ENCODE peak calls at places on chromosomes 2 and 18, in six cellular contexts. P, A, Q, F, U and W are unnamed samples.

GRCh38 chr2:27379840-27380625 is 501 bp downstream of the ZNF513 start:
- DNase-seq in A (no peak), F (no peak), Q (no peak), U (peak; percentile 81), P (peak; percentile 34), W (no peak)

GRCh38 chr18:61322265-61322873 is 10.9 kb upstream of the CDH20 start:
- DNase-seq in F (peak; percentile 92), U (peak; percentile 42), Q (peak; percentile 27), A (no peak), P (peak; percentile 29), W (peak; percentile 39)

GRCh38 chr2:128320609-128321420 is 2.1 kb upstream of the HS6ST1 start:
- DNase-seq in A (no peak), Q (no peak), F (no peak), U (no peak), P (no peak), W (no peak)

GRCh38 chr2:73457982-73458381 is 72.3 kb downstream of the ALMS1 start:
- DNase-seq in A (no peak), U (no peak), P (no peak), Q (no peak), F (no peak), W (no peak)

GRCh38 chr18:46756559-46757201 is at the start of gene ST8SIA5:
- DNase-seq in Q (no peak), U (no peak), P (no peak), F (peak; percentile 88), A (no peak), W (no peak)

GRCh38 chr2:14712091-14712490 is 79.6 kb downstream of the LRATD1 start:
- DNase-seq in F (no peak), Q (no peak), U (no peak), A (no peak), P (no peak), W (no peak)

GRCh38 chr2:176675557-176676256 is 406.5 kb downstream of the MTX2 start:
- DNase-seq in F (no peak), P (no peak), Q (no peak), A (no peak), U (no peak), W (no peak)

GRCh38 chr18:49663755-49664085 is 101.9 kb downstream of the LIPG start:
- DNase-seq in A (no peak), F (no peak), U (no peak), P (no peak), Q (no peak), W (no peak)

GRCh38 chr18:51330148-51330547 is 132.7 kb upstream of the MEX3C start:
- DNase-seq in F (no peak), U (no peak), P (no peak), A (no peak), Q (no peak), W (no peak)

GRCh38 chr18:36083729-36084128 is 16.4 kb upstream of the RPRD1A start:
- DNase-seq in Q (no peak), P (no peak), A (no peak), F (no peak), U (no peak), W (no peak)

GRCh38 chr2:54569745-54570296 is 113.7 kb downstream of the SPTBN1 start:
- DNase-seq in A (peak; percentile 84), U (no peak), F (no peak), Q (no peak), P (no peak), W (no peak)

GRCh38 chr2:121505005-121505404 is 25.7 kb upstream of the RNU4ATAC start:
- DNase-seq in P (no peak), F (no peak), A (no peak), U (no peak), Q (no peak), W (no peak)

GRCh38 chr2:219645631-219646527 is 18.4 kb downstream of the SLC4A3 start:
- DNase-seq in F (peak; percentile 46), P (no peak), A (no peak), U (peak; percentile 37), Q (peak; percentile 65), W (peak; percentile 56)

GRCh38 chr18:22585821-22586220 is 168.1 kb upstream of the CTAGE1 start:
- DNase-seq in P (no peak), A (no peak), F (no peak), U (no peak), Q (no peak), W (no peak)

GRCh38 chr18:59123588-59124369 is 15.9 kb upstream of the SEC11C start:
- DNase-seq in F (no peak), P (no peak), Q (no peak), A (no peak), U (no peak), W (no peak)

GRCh38 chr2:184596819-184597411 is 1.4 kb upstream of the ZNF804A start:
- DNase-seq in P (no peak), F (no peak), U (peak; percentile 59), A (no peak), Q (peak; percentile 27), W (no peak)

GRCh38 chr2:203501870-203502269 is 33.2 kb downstream of the RAPH1 start:
- DNase-seq in Q (no peak), A (no peak), U (no peak), P (no peak), F (no peak), W (no peak)

GRCh38 chr2:19949071-19949470 is 40.8 kb downstream of the WDR35 start:
- DNase-seq in P (no peak), U (no peak), Q (no peak), F (no peak), A (no peak), W (no peak)

GRCh38 chr2:152693033-152693432 is 24.2 kb downstream of the PRPF40A start:
- DNase-seq in P (no peak), F (no peak), A (peak; percentile 30), U (no peak), Q (no peak), W (no peak)

GRCh38 chr2:152696476-152696875 is 20.8 kb downstream of the PRPF40A start:
- DNase-seq in F (no peak), A (no peak), U (no peak), Q (no peak), P (no peak), W (no peak)

GRCh38 chr2:152695763-152696162 is 21.5 kb downstream of the PRPF40A start:
- DNase-seq in P (no peak), Q (no peak), U (no peak), A (no peak), F (no peak), W (no peak)

DNA sequence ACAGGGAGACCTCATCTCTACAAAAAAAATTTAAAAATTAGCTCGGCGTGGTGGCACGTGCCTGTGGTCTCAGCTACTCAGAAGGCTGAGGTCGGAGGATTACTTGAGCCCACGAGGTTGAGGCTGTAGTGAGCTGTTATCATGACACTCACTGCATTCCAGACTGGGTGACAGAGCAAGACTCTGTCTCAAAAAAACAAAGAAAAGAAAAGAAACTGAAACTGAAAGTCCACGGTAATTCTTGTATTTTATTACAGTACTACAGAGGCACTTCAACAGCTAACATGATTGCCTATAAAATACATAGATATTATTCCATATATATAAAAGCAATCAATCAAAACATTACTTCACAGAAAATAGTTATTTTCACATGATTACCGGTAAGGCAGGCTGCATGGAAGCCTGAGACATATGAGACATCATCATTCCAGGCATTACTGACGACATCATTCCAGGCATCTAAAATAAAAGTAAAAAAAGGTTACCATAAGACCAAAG is 23.1 kb downstream of the PRPF40A start:
- DNase-seq in P (no peak), A (no peak), Q (no peak), U (no peak), F (no peak), W (no peak)
- TF ChIP-seq ZNF274 in P (no peak), A (no peak), Q (no peak), U (no peak), F (no peak), W (no peak)

GRCh38 chr2:215435809-215436704 is at the start of gene FN1:
- DNase-seq in A (no peak), F (peak; percentile 91), P (peak; percentile 86), U (peak; percentile 91), Q (peak; percentile 10), W (peak; percentile 92)
- H3K9ac ChIP-seq in A (no peak within 1 kb of the TSS), F (peak within 1 kb of the TSS; percentile 65), P (peak within 1 kb of the TSS; percentile 85), U (peak within 1 kb of the TSS; percentile 95), Q (no peak within 1 kb of the TSS), W (peak within 1 kb of the TSS; percentile 88)

GRCh38 chr2:222293660-222294630 is 4.9 kb downstream of the PAX3 start:
- DNase-seq in Q (no peak), U (no peak), F (peak; percentile 64), P (no peak), A (no peak), W (no peak)
- H3K9me3 ChIP-seq in Q (no peaks in the 10 kb centered on the region), U (no peaks in the 10 kb centered on the region), F (no peaks in the 10 kb centered on the region), P (no peaks in the 10 kb centered on the region), A (no peaks in the 10 kb centered on the region), W (no peaks in the 10 kb centered on the region)

DNA sequence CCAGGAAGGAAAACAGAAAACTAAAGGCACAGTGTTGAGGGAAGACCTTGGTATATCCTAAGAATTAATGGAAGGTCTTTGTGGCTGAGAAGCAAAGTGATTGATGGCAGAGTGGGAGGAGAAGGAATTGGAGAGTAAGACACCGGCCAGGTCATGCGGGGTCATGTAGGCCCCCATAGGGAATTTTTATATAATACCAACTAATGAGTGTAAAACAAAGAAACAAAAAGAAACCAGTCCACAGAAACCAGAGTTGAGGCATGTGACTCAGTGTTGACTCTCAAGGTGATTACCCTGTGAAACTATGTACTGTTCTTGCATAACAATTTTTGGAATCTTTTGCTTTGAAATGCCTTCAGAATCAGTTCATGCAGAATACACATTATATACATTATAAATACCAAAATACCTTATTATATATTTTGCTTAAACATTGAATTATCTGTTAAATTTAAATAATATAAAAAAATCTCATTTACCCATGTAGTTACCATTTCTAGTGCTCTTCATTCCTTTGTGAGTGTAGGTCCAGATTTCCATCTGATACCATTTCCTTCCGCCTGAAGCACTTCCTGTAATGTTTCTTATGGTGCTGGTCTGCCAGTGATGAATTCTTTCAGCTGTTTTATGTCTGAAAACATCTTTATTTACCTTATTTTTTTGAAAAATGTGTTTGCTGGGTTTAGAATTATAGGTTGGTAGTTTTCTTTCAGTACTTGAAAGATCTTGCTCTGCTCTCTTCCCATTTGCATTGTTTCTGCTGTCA is 8.6 kb downstream of the CLIP4 start:
- DNase-seq in F (no peak), U (peak; percentile 76), Q (peak; percentile 77), P (no peak), A (no peak), W (no peak)
- TF ChIP-seq ZNF274 in F (no peak), U (no peak), Q (no peak), P (no peak), A (no peak), W (no peak)

GRCh38 chr2:55880416-55881143 is 43.0 kb downstream of the EFEMP1 start:
- DNase-seq in A (no peak), P (no peak), Q (no peak), F (no peak), U (no peak), W (no peak)
- H3K9ac ChIP-seq in A (no peak overlapping the region), P (no peak overlapping the region), Q (no peak overlapping the region), F (no peak overlapping the region), U (no peak overlapping the region), W (no peak overlapping the region)

DNA sequence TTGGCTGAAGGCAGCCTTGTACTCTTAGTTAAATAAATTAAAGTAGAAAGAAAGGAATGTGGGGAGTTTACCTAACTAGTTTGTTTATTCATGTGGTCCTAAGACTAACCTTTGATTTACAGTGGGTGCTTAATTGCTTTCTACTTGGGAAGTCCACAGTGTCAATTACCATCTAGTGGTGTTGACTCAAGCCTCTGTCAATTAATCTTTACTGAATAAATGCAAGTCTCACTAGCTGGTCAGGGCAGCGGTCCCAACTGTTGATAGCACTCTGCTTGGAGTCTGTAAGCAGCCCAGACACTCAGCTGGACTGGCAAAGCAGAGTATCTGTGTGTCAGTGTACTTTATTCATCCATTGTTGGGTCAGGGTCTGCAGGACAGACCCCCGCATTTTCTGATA is 15.8 kb downstream of the ZNF514 start:
- DNase-seq in F (no peak), P (no peak), A (no peak), Q (no peak), U (no peak), W (no peak)
- H3K9me3 ChIP-seq in F (peaks cover 83% of the 10 kb centered on the region), P (peaks cover 8% of the 10 kb centered on the region), A (peaks cover 19% of the 10 kb centered on the region), Q (peaks cover 20% of the 10 kb centered on the region), U (peaks cover 90% of the 10 kb centered on the region), W (peaks cover 88% of the 10 kb centered on the region)